ENCODE peak calls at places on chromosomes 7 and 10, in eight cellular contexts. One of them, this sample, is unnamed.

GRCh38 chr7:142859829-142860228 is 5.0 kb downstream of the EPHB6 start:
- DNase-seq in A549: peak; percentile 11
- DNase-seq in Panc1: no peak
- DNase-seq in fibroblast of the aortic adventitia: peak; percentile 77
- DNase-seq in fibroblast of lung: peak; percentile 59
- DNase-seq in heart left ventricle: no peak
- DNase-seq in astrocyte of the spinal cord: peak; percentile 56
- DNase-seq in GM23248: peak; percentile 81
- DNase-seq in this sample: no peak

GRCh38 chr7:2157473-2158279 is 75.1 kb downstream of the MAD1L1 start:
- DNase-seq in A549: peak; percentile 62
- DNase-seq in Panc1: peak; percentile 32
- DNase-seq in fibroblast of the aortic adventitia: peak; percentile 89
- DNase-seq in fibroblast of lung: peak; percentile 98
- DNase-seq in heart left ventricle: peak; percentile 52
- DNase-seq in astrocyte of the spinal cord: peak; percentile 96
- DNase-seq in GM23248: peak; percentile 85
- DNase-seq in this sample: peak; percentile 42

GRCh38 chr7:41013117-41013516 is 689.8 kb downstream of the INHBA start:
- DNase-seq in A549: no peak
- DNase-seq in Panc1: no peak
- DNase-seq in fibroblast of the aortic adventitia: no peak
- DNase-seq in fibroblast of lung: peak; percentile 65
- DNase-seq in heart left ventricle: no peak
- DNase-seq in astrocyte of the spinal cord: no peak
- DNase-seq in GM23248: no peak
- DNase-seq in this sample: no peak

GRCh38 chr7:118995395-118995794 is 770.9 kb downstream of the ANKRD7 start:
- DNase-seq in A549: no peak
- DNase-seq in Panc1: no peak
- DNase-seq in fibroblast of the aortic adventitia: no peak
- DNase-seq in fibroblast of lung: no peak
- DNase-seq in heart left ventricle: no peak
- DNase-seq in astrocyte of the spinal cord: no peak
- DNase-seq in GM23248: no peak
- DNase-seq in this sample: no peak

GRCh38 chr7:91266067-91266930 is 2.1 kb downstream of the FZD1 start:
- DNase-seq in A549: no peak
- DNase-seq in Panc1: no peak
- DNase-seq in fibroblast of the aortic adventitia: peak; percentile 64
- DNase-seq in fibroblast of lung: peak; percentile 41
- DNase-seq in heart left ventricle: peak; percentile 66
- DNase-seq in astrocyte of the spinal cord: no peak
- DNase-seq in GM23248: peak; percentile 36
- DNase-seq in this sample: no peak

GRCh38 chr7:154409703-154410311 is 357.6 kb downstream of the DPP6 start:
- DNase-seq in A549: peak; percentile 6
- DNase-seq in Panc1: no peak
- DNase-seq in fibroblast of the aortic adventitia: peak; percentile 1
- DNase-seq in fibroblast of lung: peak; percentile 6
- DNase-seq in heart left ventricle: no peak
- DNase-seq in astrocyte of the spinal cord: peak; percentile 1
- DNase-seq in GM23248: peak; percentile 23
- DNase-seq in this sample: no peak

GRCh38 chr10:89363766-89364407 is 14.0 kb upstream of the IFIT1B start:
- DNase-seq in A549: no peak
- DNase-seq in Panc1: no peak
- DNase-seq in fibroblast of the aortic adventitia: no peak
- DNase-seq in fibroblast of lung: no peak
- DNase-seq in heart left ventricle: no peak
- DNase-seq in astrocyte of the spinal cord: no peak
- DNase-seq in GM23248: no peak
- DNase-seq in this sample: no peak

GRCh38 chr10:70323143-70323696 is 39.4 kb upstream of the NPFFR1 start:
- DNase-seq in A549: no peak
- DNase-seq in Panc1: no peak
- DNase-seq in fibroblast of the aortic adventitia: no peak
- DNase-seq in fibroblast of lung: no peak
- DNase-seq in heart left ventricle: no peak
- DNase-seq in astrocyte of the spinal cord: no peak
- DNase-seq in GM23248: no peak
- DNase-seq in this sample: no peak

GRCh38 chr7:151876112-151876898 is 610 bp downstream of the PRKAG2 start:
- DNase-seq in A549: peak; percentile 38
- DNase-seq in Panc1: no peak
- DNase-seq in fibroblast of the aortic adventitia: peak; percentile 10
- DNase-seq in fibroblast of lung: peak; percentile 17
- DNase-seq in heart left ventricle: peak; percentile 92
- DNase-seq in astrocyte of the spinal cord: peak; percentile 12
- DNase-seq in GM23248: peak; percentile 40
- DNase-seq in this sample: peak; percentile 65

GRCh38 chr7:85705076-85705475 is 518.2 kb upstream of the SEMA3D start:
- DNase-seq in A549: no peak
- DNase-seq in Panc1: no peak
- DNase-seq in fibroblast of the aortic adventitia: no peak
- DNase-seq in fibroblast of lung: peak; percentile 45
- DNase-seq in heart left ventricle: no peak
- DNase-seq in astrocyte of the spinal cord: peak; percentile 74
- DNase-seq in GM23248: no peak
- DNase-seq in this sample: no peak

GRCh38 chr7:130719550-130719949 is 14.5 kb downstream of the KLF14 start:
- DNase-seq in A549: no peak
- DNase-seq in Panc1: no peak
- DNase-seq in fibroblast of the aortic adventitia: no peak
- DNase-seq in fibroblast of lung: peak; percentile 84
- DNase-seq in heart left ventricle: no peak
- DNase-seq in astrocyte of the spinal cord: no peak
- DNase-seq in GM23248: no peak
- DNase-seq in this sample: no peak

GRCh38 chr7:16564909-16565426 is 38.3 kb downstream of the LRRC72 start:
- DNase-seq in A549: peak; percentile 58
- DNase-seq in Panc1: peak; percentile 42
- DNase-seq in fibroblast of the aortic adventitia: peak; percentile 72
- DNase-seq in fibroblast of lung: peak; percentile 33
- DNase-seq in heart left ventricle: no peak
- DNase-seq in astrocyte of the spinal cord: peak; percentile 63
- DNase-seq in GM23248: peak; percentile 66
- DNase-seq in this sample: no peak

GRCh38 chr7:112112822-112113255 is 93.4 kb downstream of the DOCK4 start:
- DNase-seq in A549: no peak
- DNase-seq in Panc1: no peak
- DNase-seq in fibroblast of the aortic adventitia: peak; percentile 71
- DNase-seq in fibroblast of lung: peak; percentile 42
- DNase-seq in heart left ventricle: no peak
- DNase-seq in astrocyte of the spinal cord: peak; percentile 54
- DNase-seq in GM23248: peak; percentile 86
- DNase-seq in this sample: no peak

GRCh38 chr7:140541513-140542192 is 62.3 kb upstream of the MKRN1 start:
- DNase-seq in A549: peak; percentile 91
- DNase-seq in Panc1: peak; percentile 71
- DNase-seq in fibroblast of the aortic adventitia: peak; percentile 95
- DNase-seq in fibroblast of lung: peak; percentile 94
- DNase-seq in heart left ventricle: peak; percentile 72
- DNase-seq in astrocyte of the spinal cord: peak; percentile 93
- DNase-seq in GM23248: peak; percentile 94
- DNase-seq in this sample: peak; percentile 22
- H3K4me3 ChIP-seq in A549: peak overlapping the region; percentile 14
- H3K4me3 ChIP-seq in Panc1: peak overlapping the region; percentile 26
- H3K4me3 ChIP-seq in fibroblast of the aortic adventitia: peak overlapping the region; percentile 51
- H3K4me3 ChIP-seq in fibroblast of lung: no peak overlapping the region
- H3K4me3 ChIP-seq in heart left ventricle: peak overlapping the region; percentile 19
- H3K4me3 ChIP-seq in astrocyte of the spinal cord: no peak overlapping the region
- H3K4me3 ChIP-seq in GM23248: peak overlapping the region; percentile 56
- H3K4me3 ChIP-seq in this sample: no peak overlapping the region

DNA sequence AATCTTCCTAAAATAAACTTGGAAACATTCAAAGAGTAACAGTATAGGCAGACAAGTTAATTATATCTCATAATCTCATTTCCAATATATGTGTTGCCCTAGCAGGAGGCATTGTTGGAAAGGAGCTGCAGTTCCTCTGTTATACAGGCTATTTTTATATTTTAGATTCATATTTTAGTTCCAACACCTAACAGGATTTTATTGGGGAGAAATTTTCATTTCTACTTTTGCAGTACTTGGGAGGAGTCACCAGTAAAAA is 19.3 kb downstream of the VOPP1 start:
- DNase-seq in A549: no peak
- DNase-seq in Panc1: no peak
- DNase-seq in fibroblast of the aortic adventitia: no peak
- DNase-seq in fibroblast of lung: no peak
- DNase-seq in heart left ventricle: no peak
- DNase-seq in astrocyte of the spinal cord: no peak
- DNase-seq in GM23248: no peak
- DNase-seq in this sample: no peak
- H3K4me3 ChIP-seq in A549: no peak overlapping the region
- H3K4me3 ChIP-seq in Panc1: no peak overlapping the region
- H3K4me3 ChIP-seq in fibroblast of the aortic adventitia: no peak overlapping the region
- H3K4me3 ChIP-seq in fibroblast of lung: no peak overlapping the region
- H3K4me3 ChIP-seq in heart left ventricle: no peak overlapping the region
- H3K4me3 ChIP-seq in astrocyte of the spinal cord: no peak overlapping the region
- H3K4me3 ChIP-seq in GM23248: no peak overlapping the region
- H3K4me3 ChIP-seq in this sample: peak overlapping the region; percentile 37

GRCh38 chr7:50564630-50565558 is at the start of gene DDC:
- DNase-seq in A549: peak; percentile 26
- DNase-seq in Panc1: no peak
- DNase-seq in fibroblast of the aortic adventitia: no peak
- DNase-seq in fibroblast of lung: no peak
- DNase-seq in heart left ventricle: no peak
- DNase-seq in astrocyte of the spinal cord: no peak
- DNase-seq in GM23248: no peak
- DNase-seq in this sample: no peak
- H3K4me3 ChIP-seq in A549: peak within 1 kb of the TSS; percentile 7
- H3K4me3 ChIP-seq in Panc1: no peak within 1 kb of the TSS
- H3K4me3 ChIP-seq in fibroblast of the aortic adventitia: no peak within 1 kb of the TSS
- H3K4me3 ChIP-seq in fibroblast of lung: no peak within 1 kb of the TSS
- H3K4me3 ChIP-seq in heart left ventricle: no peak within 1 kb of the TSS
- H3K4me3 ChIP-seq in astrocyte of the spinal cord: no peak within 1 kb of the TSS
- H3K4me3 ChIP-seq in GM23248: no peak within 1 kb of the TSS
- H3K4me3 ChIP-seq in this sample: no peak within 1 kb of the TSS

GRCh38 chr10:50991496-50992355 is 82.6 kb upstream of the PRKG1 start:
- DNase-seq in A549: no peak
- DNase-seq in Panc1: no peak
- DNase-seq in fibroblast of the aortic adventitia: peak; percentile 77
- DNase-seq in fibroblast of lung: peak; percentile 9
- DNase-seq in heart left ventricle: peak; percentile 84
- DNase-seq in astrocyte of the spinal cord: no peak
- DNase-seq in GM23248: peak; percentile 79
- DNase-seq in this sample: peak; percentile 80
- H3K4me3 ChIP-seq in A549: peak overlapping the region; percentile 46
- H3K4me3 ChIP-seq in Panc1: peak overlapping the region; percentile 57
- H3K4me3 ChIP-seq in fibroblast of the aortic adventitia: peak overlapping the region; percentile 85
- H3K4me3 ChIP-seq in fibroblast of lung: peak overlapping the region; percentile 68
- H3K4me3 ChIP-seq in heart left ventricle: peak overlapping the region; percentile 80
- H3K4me3 ChIP-seq in astrocyte of the spinal cord: peak overlapping the region; percentile 59
- H3K4me3 ChIP-seq in GM23248: peak overlapping the region; percentile 95
- H3K4me3 ChIP-seq in this sample: peak overlapping the region; percentile 83

DNA sequence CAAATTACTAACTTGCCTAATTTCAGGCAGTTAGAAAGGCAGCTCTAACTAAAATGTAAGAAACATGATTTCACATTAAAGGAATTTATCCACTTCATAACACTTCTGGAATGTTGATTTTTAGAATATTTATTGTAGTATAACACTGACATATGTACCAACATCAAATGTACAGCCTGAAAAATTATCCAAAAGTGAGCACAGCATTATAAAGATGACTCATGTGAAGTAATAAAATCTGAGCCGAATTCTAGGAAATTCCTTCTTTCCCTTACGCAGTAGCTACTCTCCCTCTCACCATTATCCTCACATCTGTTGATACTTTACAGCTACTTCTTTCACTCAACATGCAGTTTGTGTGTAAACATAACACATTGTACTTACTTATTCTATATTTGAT is 610.6 kb downstream of the ZWINT start:
- DNase-seq in A549: no peak
- DNase-seq in Panc1: no peak
- DNase-seq in fibroblast of the aortic adventitia: no peak
- DNase-seq in fibroblast of lung: no peak
- DNase-seq in heart left ventricle: no peak
- DNase-seq in astrocyte of the spinal cord: no peak
- DNase-seq in GM23248: no peak
- DNase-seq in this sample: no peak
- H3K4me3 ChIP-seq in A549: no peak overlapping the region
- H3K4me3 ChIP-seq in Panc1: no peak overlapping the region
- H3K4me3 ChIP-seq in fibroblast of the aortic adventitia: no peak overlapping the region
- H3K4me3 ChIP-seq in fibroblast of lung: no peak overlapping the region
- H3K4me3 ChIP-seq in heart left ventricle: no peak overlapping the region
- H3K4me3 ChIP-seq in astrocyte of the spinal cord: no peak overlapping the region
- H3K4me3 ChIP-seq in GM23248: no peak overlapping the region
- H3K4me3 ChIP-seq in this sample: no peak overlapping the region

GRCh38 chr10:47383254-47384147 is 592 bp downstream of the ZNF488 start:
- DNase-seq in A549: no peak
- DNase-seq in Panc1: no peak
- DNase-seq in fibroblast of the aortic adventitia: no peak
- DNase-seq in fibroblast of lung: no peak
- DNase-seq in heart left ventricle: no peak
- DNase-seq in astrocyte of the spinal cord: no peak
- DNase-seq in GM23248: no peak
- DNase-seq in this sample: no peak
- H3K4me3 ChIP-seq in A549: peak overlapping the region; percentile 60
- H3K4me3 ChIP-seq in Panc1: peak overlapping the region; percentile 69
- H3K4me3 ChIP-seq in fibroblast of the aortic adventitia: peak overlapping the region; percentile 74
- H3K4me3 ChIP-seq in fibroblast of lung: peak overlapping the region; percentile 78
- H3K4me3 ChIP-seq in heart left ventricle: peak overlapping the region; percentile 76
- H3K4me3 ChIP-seq in astrocyte of the spinal cord: peak overlapping the region; percentile 66
- H3K4me3 ChIP-seq in GM23248: peak overlapping the region; percentile 81
- H3K4me3 ChIP-seq in this sample: peak overlapping the region; percentile 71

GRCh38 chr10:18666810-18667209 is 7.6 kb downstream of the ARL5B start:
- DNase-seq in A549: peak; percentile 29
- DNase-seq in Panc1: no peak
- DNase-seq in fibroblast of the aortic adventitia: peak; percentile 78
- DNase-seq in fibroblast of lung: peak; percentile 88
- DNase-seq in heart left ventricle: no peak
- DNase-seq in astrocyte of the spinal cord: peak; percentile 79
- DNase-seq in GM23248: peak; percentile 57
- DNase-seq in this sample: no peak

GRCh38 chr10:18660816-18661431 is 1.7 kb downstream of the ARL5B start:
- DNase-seq in A549: no peak
- DNase-seq in Panc1: no peak
- DNase-seq in fibroblast of the aortic adventitia: no peak
- DNase-seq in fibroblast of lung: no peak
- DNase-seq in heart left ventricle: no peak
- DNase-seq in astrocyte of the spinal cord: no peak
- DNase-seq in GM23248: no peak
- DNase-seq in this sample: no peak

GRCh38 chr10:18665815-18666558 is 6.8 kb downstream of the ARL5B start:
- DNase-seq in A549: no peak
- DNase-seq in Panc1: no peak
- DNase-seq in fibroblast of the aortic adventitia: peak; percentile 35
- DNase-seq in fibroblast of lung: peak; percentile 51
- DNase-seq in heart left ventricle: no peak
- DNase-seq in astrocyte of the spinal cord: peak; percentile 60
- DNase-seq in GM23248: peak; percentile 49
- DNase-seq in this sample: no peak

GRCh38 chr10:18668026-18668425 is 8.8 kb downstream of the ARL5B start:
- DNase-seq in A549: no peak
- DNase-seq in Panc1: no peak
- DNase-seq in fibroblast of the aortic adventitia: no peak
- DNase-seq in fibroblast of lung: no peak
- DNase-seq in heart left ventricle: no peak
- DNase-seq in astrocyte of the spinal cord: no peak
- DNase-seq in GM23248: no peak
- DNase-seq in this sample: no peak

GRCh38 chr10:18665079-18665478 is 5.8 kb downstream of the ARL5B start:
- DNase-seq in A549: no peak
- DNase-seq in Panc1: no peak
- DNase-seq in fibroblast of the aortic adventitia: no peak
- DNase-seq in fibroblast of lung: no peak
- DNase-seq in heart left ventricle: no peak
- DNase-seq in astrocyte of the spinal cord: no peak
- DNase-seq in GM23248: no peak
- DNase-seq in this sample: no peak
- H3K4me3 ChIP-seq in A549: no peak overlapping the region
- H3K4me3 ChIP-seq in Panc1: no peak overlapping the region
- H3K4me3 ChIP-seq in fibroblast of the aortic adventitia: no peak overlapping the region
- H3K4me3 ChIP-seq in fibroblast of lung: no peak overlapping the region
- H3K4me3 ChIP-seq in heart left ventricle: no peak overlapping the region
- H3K4me3 ChIP-seq in astrocyte of the spinal cord: no peak overlapping the region
- H3K4me3 ChIP-seq in GM23248: no peak overlapping the region
- H3K4me3 ChIP-seq in this sample: no peak overlapping the region

This sample was measured in gastrocnemius medialis.